ENCODE peak calls at places on chromosomes 16 and 17, in six cellular contexts. C is esophagus squamous epithelium, R is suprapubic skin, W is EH, J is smooth muscle cell of the brain vasculature, H is ascending aorta. K is an unnamed sample.

GRCh38 chr17:41140360-41141132 is at the start of gene KRTAP4-6:
- DNase-seq in C (no peak), R (no peak), W (peak), J (no peak), H (no peak), K (peak)

GRCh38 chr16:7177875-7178274 is 154.8 kb upstream of the RBFOX1 start:
- DNase-seq in C (no peak), R (no peak), W (no peak), J (no peak), H (no peak), K (no peak)

GRCh38 chr16:66946541-66946940 is 11.2 kb downstream of the CES2 start:
- DNase-seq in C (no peak), R (no peak), W (no peak), J (no peak), H (no peak), K (no peak)

GRCh38 chr16:76598498-76598897 is 321.3 kb downstream of the CNTNAP4 start:
- DNase-seq in C (no peak), R (no peak), W (no peak), J (no peak), H (no peak), K (no peak)

GRCh38 chr17:18087610-18088491 is at the start of gene DRG2:
- DNase-seq in C (peak), R (peak), W (peak), J (peak), H (peak), K (peak)

GRCh38 chr17:8062435-8062806 is 23.6 kb downstream of the ALOX15B start:
- DNase-seq in C (no peak), R (no peak), W (peak), J (no peak), H (no peak), K (no peak)

GRCh38 chr17:82664701-82665182 is 16.5 kb upstream of the WDR45B start:
- DNase-seq in C (no peak), R (no peak), W (no peak), J (no peak), H (no peak), K (no peak)

GRCh38 chr17:76053230-76054111 is 18.8 kb downstream of the SRP68 start:
- DNase-seq in C (no peak), R (no peak), W (peak), J (no peak), H (no peak), K (peak)

GRCh38 chr16:85144026-85144915 is 32.0 kb upstream of the CIBAR2 start:
- DNase-seq in C (no peak), R (no peak), W (peak), J (no peak), H (no peak), K (no peak)

GRCh38 chr16:72878301-72879269 is 169.3 kb downstream of the ZFHX3 start:
- DNase-seq in C (no peak), R (no peak), W (peak), J (no peak), H (no peak), K (no peak)

GRCh38 chr17:34816806-34817205 is 144.5 kb downstream of the CCT6B start:
- DNase-seq in C (no peak), R (no peak), W (no peak), J (no peak), H (no peak), K (no peak)

GRCh38 chr17:46917516-46917915 is 5.4 kb upstream of the GOSR2 start:
- DNase-seq in C (no peak), R (no peak), W (no peak), J (no peak), H (no peak), K (no peak)

GRCh38 chr16:85845276-85845675 is 45.8 kb downstream of the COX4I1 start:
- DNase-seq in C (no peak), R (no peak), W (no peak), J (no peak), H (no peak), K (no peak)

GRCh38 chr16:89341697-89342694 is 124.5 kb downstream of the ZNF778 start:
- DNase-seq in C (no peak), R (no peak), W (no peak), J (no peak), H (no peak), K (no peak)

K was measured in skeletal muscle cell.